ENCODE peak calls at places on chromosome 15, in four cellular contexts. O is OCI-LY7, D is A549, T is cardiac fibroblast. S is an unnamed sample.

GRCh38 chr15:36358094-36358961 is 221.1 kb upstream of the CDIN1 start:
- DNase-seq in D (no peak), T (peak; percentile 51), O (no peak), S (peak; percentile 40)

GRCh38 chr15:32718822-32719716 is 1.3 kb downstream of the GREM1 start:
- DNase-seq in D (peak; percentile 31), O (no peak), T (peak; percentile 43), S (no peak)

GRCh38 chr15:27336676-27337075 is 365.7 kb downstream of the GABRG3 start:
- DNase-seq in O (no peak), D (no peak), T (peak; percentile 1), S (no peak)

GRCh38 chr15:85974348-85974705 is 105.3 kb upstream of the AGBL1 start:
- DNase-seq in D (no peak), O (no peak), T (no peak), S (peak; percentile 30)

GRCh38 chr15:26873846-26874245 is 7.0 kb downstream of the GABRA5 start:
- DNase-seq in O (no peak), D (no peak), T (peak; percentile 7), S (no peak)

GRCh38 chr15:77603616-77604406 is 28.9 kb downstream of the LINGO1 start:
- DNase-seq in O (no peak), T (no peak), D (no peak), S (no peak)

GRCh38 chr15:66720206-66721010 is 18.4 kb downstream of the SMAD6 start:
- DNase-seq in D (no peak), T (peak; percentile 83), O (no peak), S (peak; percentile 62)

GRCh38 chr15:44243146-44243545 is 45.4 kb upstream of the GOLM2 start:
- DNase-seq in D (no peak), T (no peak), O (no peak), S (no peak)

GRCh38 chr15:87207945-87208580 is 1048.5 kb downstream of the NTRK3 start:
- DNase-seq in T (peak; percentile 87), D (no peak), O (no peak), S (peak; percentile 18)

GRCh38 chr15:96331141-96331941 is 841 bp downstream of the NR2F2 start:
- DNase-seq in T (peak; percentile 65), D (no peak), O (no peak), S (peak; percentile 70)

GRCh38 chr15:76038512-76038911 is 21.3 kb upstream of the TMEM266 start:
- DNase-seq in T (no peak), O (no peak), D (no peak), S (peak; percentile 22)

GRCh38 chr15:42282344-42282743 is 9.1 kb upstream of the TMEM87A start:
- DNase-seq in O (no peak), T (no peak), D (no peak), S (no peak)

GRCh38 chr15:83991163-83991562 is 244.4 kb upstream of the GOLGA6L4 start:
- DNase-seq in D (no peak), T (no peak), O (no peak), S (no peak)

GRCh38 chr15:78051622-78052405 is 25.7 kb downstream of the TBC1D2B start:
- DNase-seq in O (peak; percentile 43), T (peak; percentile 33), D (no peak), S (peak; percentile 33)

GRCh38 chr15:61479601-61480000 is 250.5 kb upstream of the RORA start:
- DNase-seq in T (peak; percentile 45), D (no peak), O (no peak), S (peak; percentile 41)

GRCh38 chr15:34001536-34001935 is 33.2 kb downstream of the CHRM5 start:
- DNase-seq in T (peak; percentile 34), D (no peak), O (no peak), S (no peak)

GRCh38 chr15:71116366-71116765 is 1.1 kb downstream of the THSD4 start:
- DNase-seq in T (peak; percentile 41), O (no peak), D (no peak), S (peak; percentile 34)

GRCh38 chr15:62737551-62737950 is 305.0 kb upstream of the TPM1 start:
- DNase-seq in T (no peak), D (no peak), O (no peak), S (peak; percentile 26)

GRCh38 chr15:100849021-100849831 is 30.4 kb upstream of the ALDH1A3 start:
- DNase-seq in T (peak; percentile 41), O (peak; percentile 82), D (peak; percentile 96), S (no peak)

GRCh38 chr15:22226034-22226790 is 145.9 kb downstream of the OR4M2 start:
- DNase-seq in O (no peak), T (no peak), D (no peak), S (no peak)

GRCh38 chr15:67840747-67841634 is 1.1 kb upstream of the RNU6-1 start:
- DNase-seq in T (peak; percentile 50), D (peak; percentile 86), O (peak; percentile 54), S (no peak)

GRCh38 chr15:81347910-81348309 is 24.0 kb upstream of the STARD5 start:
- DNase-seq in O (no peak), D (no peak), T (no peak), S (no peak)

GRCh38 chr15:38224486-38224885 is 28.1 kb upstream of the SPRED1 start:
- DNase-seq in D (no peak), O (no peak), T (no peak), S (no peak)

GRCh38 chr15:41690636-41691035 is 30.4 kb downstream of the MGA start:
- DNase-seq in O (no peak), D (no peak), T (peak; percentile 14), S (no peak)

DNA sequence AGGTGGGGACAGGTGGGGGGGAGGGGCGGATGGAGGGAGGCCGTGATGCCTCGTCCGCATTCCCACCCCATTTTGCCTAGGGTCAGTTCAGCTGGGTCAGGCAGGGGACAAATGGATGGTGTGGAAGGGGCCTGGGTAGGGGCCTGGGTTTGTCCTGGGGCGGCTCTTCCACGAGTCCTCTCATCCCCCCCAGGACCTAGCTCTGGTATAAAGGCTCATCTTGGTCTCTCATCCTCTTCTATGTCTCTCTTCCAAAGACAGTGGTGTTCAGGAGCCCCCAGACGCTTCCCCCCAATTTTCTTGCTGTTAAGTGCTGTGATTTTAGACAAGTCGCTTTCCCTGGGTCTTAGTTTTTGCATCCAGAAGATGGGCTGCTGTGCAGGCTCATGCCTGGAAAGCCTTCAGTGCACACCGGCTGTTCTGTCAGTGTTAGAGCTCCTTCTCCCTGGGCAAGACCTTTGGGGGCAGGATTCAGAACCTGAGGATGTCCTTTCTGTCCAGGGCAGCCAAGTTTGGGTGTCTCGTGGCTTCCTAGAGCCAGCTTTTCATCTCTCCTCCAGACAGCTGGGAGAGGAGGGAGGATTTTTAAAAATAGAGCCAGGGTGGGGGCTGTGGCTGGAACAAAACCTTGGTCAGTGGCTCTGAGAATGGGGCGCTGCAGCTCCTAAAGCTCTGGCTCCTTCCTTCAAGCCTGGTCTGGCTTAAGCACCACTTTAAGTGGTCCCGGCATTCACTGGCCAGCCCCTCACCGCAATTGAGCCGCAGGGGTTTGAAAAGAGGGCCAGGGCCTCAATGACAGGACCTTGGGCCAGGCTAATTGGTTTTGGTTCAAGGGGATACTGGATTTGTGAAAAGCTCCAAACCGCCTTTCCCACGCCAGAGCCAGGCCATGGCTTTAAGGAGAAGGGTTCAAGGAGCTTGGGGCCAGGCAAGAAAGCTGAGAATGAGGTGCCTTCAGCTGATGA is 37.7 kb upstream of the POLG start:
- DNase-seq in O (no peak), D (no peak), T (no peak), S (no peak)
- TF ChIP-seq CTCF in O (no peak), D (no peak), T (no peak), S (no peak)

GRCh38 chr15:59636184-59636583 is 21.1 kb downstream of the GTF2A2 start:
- DNase-seq in D (no peak), T (no peak), O (no peak), S (no peak)

GRCh38 chr15:59632714-59633113 is 21.1 kb downstream of the GCNT3 start:
- DNase-seq in D (peak; percentile 54), O (no peak), T (peak; percentile 18), S (peak; percentile 36)
- TF ChIP-seq CTCF in D (peak; percentile 63), O (peak; percentile 32), T (peak; percentile 47), S (peak; percentile 34)

DNA sequence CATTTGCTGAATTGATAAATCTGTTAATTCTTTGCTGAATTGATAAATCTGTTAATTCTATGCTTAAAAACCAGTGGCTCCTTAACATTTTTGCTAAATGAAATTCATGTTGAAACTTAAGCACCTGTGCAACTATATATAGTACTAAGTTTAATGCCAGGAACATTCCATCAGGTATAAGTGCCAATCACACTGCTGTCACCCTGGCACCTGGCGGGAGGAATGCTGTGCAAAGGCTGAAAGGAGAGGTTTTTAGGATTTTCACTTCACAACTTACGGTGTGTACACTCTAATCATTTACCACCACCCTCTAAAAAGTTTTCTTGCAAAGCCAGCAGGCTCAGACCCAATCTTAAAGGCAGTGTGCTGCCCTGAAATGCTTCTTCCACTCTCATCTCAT is 33.5 kb upstream of the MYO5C start:
- DNase-seq in D (no peak), T (no peak), O (no peak), S (no peak)
- TF ChIP-seq CTCF in D (no peak), T (no peak), O (no peak), S (no peak)

DNA sequence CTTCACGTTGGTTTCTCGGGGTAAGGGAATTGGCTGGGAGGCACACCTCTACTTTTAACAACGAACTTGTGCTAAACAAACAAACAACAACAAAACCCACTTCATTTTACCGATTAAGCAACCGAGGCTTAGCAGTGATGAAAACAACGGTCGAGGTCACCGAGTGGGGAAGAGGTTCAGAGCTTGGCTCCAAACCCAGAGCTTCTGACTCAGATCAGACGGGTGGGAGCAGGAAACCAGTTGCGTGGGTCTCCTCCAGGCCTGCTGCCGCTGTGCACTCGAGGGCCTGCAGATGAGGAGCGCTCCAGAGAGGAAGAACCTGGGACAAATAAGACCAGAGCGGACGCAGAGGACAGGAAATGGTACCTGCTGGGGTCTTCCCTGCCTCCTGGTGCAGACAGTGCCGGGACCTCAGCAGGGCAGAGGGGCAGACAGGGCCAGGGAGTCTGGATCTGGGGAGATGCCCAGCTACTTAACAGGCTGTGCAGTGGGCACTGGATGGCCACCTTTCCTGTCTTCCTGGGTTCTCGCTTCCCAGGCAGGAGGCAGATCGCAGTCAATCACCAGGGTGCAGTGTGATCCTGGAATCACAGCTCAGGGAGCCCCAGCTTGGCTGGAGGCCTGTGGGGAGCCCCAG is 99.0 kb upstream of the MEF2A start:
- DNase-seq in D (no peak), T (peak; percentile 73), O (no peak), S (no peak)
- TF ChIP-seq CTCF in D (no peak), T (no peak), O (no peak), S (no peak)

GRCh38 chr15:92611995-92612745 is 43.4 kb downstream of the FAM174B start:
- DNase-seq in O (peak; percentile 2), T (no peak), D (no peak), S (no peak)
- TF ChIP-seq CTCF in O (no peak), T (no peak), D (peak; percentile 14), S (no peak)

DNA sequence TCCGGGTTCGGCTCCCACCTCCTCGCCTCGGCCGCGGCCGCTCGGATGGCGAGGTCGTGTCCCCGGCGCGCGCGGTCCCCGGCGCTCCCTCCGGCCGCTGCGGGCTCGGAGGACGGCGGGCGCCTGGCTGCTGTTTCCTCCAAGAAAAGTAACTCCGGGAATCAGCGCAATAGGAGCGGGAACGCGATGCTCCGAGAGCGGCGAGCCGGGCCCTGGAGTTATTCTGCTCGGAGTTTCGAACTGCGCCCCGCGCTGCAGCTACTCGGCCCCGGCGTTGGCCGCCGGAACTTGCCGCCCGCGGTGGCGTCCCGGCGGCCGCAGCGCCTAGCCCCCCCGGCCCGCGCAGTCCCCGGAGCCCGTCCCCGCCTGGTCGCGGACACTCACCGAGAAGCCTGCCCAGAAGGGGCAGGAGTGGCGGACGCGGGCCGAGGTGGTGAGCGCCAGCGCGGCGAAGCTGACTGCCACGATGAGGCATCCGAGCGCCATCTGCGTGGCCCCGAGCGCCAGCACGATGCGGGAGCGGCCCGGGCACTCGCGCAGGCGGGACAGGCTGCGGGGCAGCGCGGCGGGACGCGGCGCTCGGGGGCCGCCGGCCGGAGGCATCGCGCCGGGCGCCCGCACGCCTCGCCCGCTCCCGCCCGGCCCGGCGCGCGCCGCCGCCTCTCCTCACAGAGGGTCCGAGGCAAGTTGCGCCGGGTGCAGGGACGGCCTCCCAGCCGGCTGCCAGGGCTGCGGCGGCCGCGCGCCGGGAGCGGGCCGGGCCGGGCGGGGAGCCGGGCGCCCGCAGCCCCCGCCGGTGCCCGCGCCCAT is 251.9 kb downstream of the TJP1 start:
- DNase-seq in O (no peak), T (no peak), D (no peak), S (no peak)
- TF ChIP-seq CTCF in O (no peak), T (no peak), D (no peak), S (no peak)

GRCh38 chr15:89971592-89971997 is 29.5 kb upstream of the ZNF710 start:
- DNase-seq in T (peak; percentile 67), D (peak; percentile 87), O (peak; percentile 78), S (peak; percentile 76)
- TF ChIP-seq CTCF in T (peak; percentile 86), D (peak; percentile 69), O (peak; percentile 84), S (peak; percentile 52)